ENCODE peak calls at places on chromosomes 6 and 20, in four cellular contexts. E is HepG2, B is GM12878, C is K562. D is an unnamed sample.
A peak's percentile ranks its signal among the peaks of the same experiment; 100 is the strongest.

GRCh38 chr6:166586424-166587156 is at the start of gene RAMACL:
- DNase-seq in E (no peak), B (peak; percentile 52), C (peak; percentile 86), D (peak; percentile 30)

GRCh38 chr20:40494238-40494637 is 194.8 kb downstream of the MAFB start:
- DNase-seq in E (no peak), B (no peak), C (no peak), D (no peak)

GRCh38 chr6:43089467-43089866 is 13.4 kb downstream of the PTK7 start:
- DNase-seq in E (no peak), B (no peak), C (no peak), D (no peak)

GRCh38 chr6:44917430-44917829 is 410.7 kb upstream of the RUNX2 start:
- DNase-seq in E (no peak), B (no peak), C (no peak), D (no peak)

GRCh38 chr6:3307436-3307835 is 48.7 kb downstream of the PSMG4 start:
- DNase-seq in E (no peak), B (no peak), C (no peak), D (no peak)

GRCh38 chr20:44909872-44910689 is at the start of gene PABPC1L:
- DNase-seq in E (peak; percentile 78), B (peak; percentile 13), C (peak; percentile 95), D (peak; percentile 70)

GRCh38 chr6:107466062-107466461 is 6.7 kb upstream of the PDSS2 start:
- DNase-seq in E (no peak), B (no peak), C (no peak), D (no peak)

GRCh38 chr6:157574851-157575424 is 193.9 kb downstream of the ZDHHC14 start:
- DNase-seq in E (no peak), B (no peak), C (no peak), D (no peak)

GRCh38 chr20:22995923-22996322 is 39.2 kb upstream of the SSTR4 start:
- DNase-seq in E (no peak), B (no peak), C (no peak), D (no peak)

GRCh38 chr6:11217360-11218076 is 14.9 kb downstream of the NEDD9 start:
- DNase-seq in E (peak; percentile 79), B (peak; percentile 17), C (no peak), D (peak; percentile 74)

GRCh38 chr6:98769546-98769945 is 64.8 kb upstream of the POU3F2 start:
- DNase-seq in E (peak; percentile 24), B (no peak), C (peak; percentile 42), D (peak; percentile 34)

GRCh38 chr6:12058164-12058926 is 46.2 kb downstream of the HIVEP1 start:
- DNase-seq in E (no peak), B (no peak), C (no peak), D (no peak)

GRCh38 chr6:34056301-34056700 is 89.6 kb downstream of the GRM4 start:
- DNase-seq in E (no peak), B (no peak), C (peak; percentile 91), D (peak; percentile 27)

GRCh38 chr20:24678351-24679106 is 209.1 kb downstream of the SYNDIG1 start:
- DNase-seq in E (no peak), B (no peak), C (no peak), D (no peak)

GRCh38 chr6:129280719-129281118 is 397.8 kb downstream of the LAMA2 start:
- DNase-seq in E (no peak), B (no peak), C (no peak), D (no peak)

GRCh38 chr20:41050361-41051019 is 21.9 kb downstream of the TOP1 start:
- DNase-seq in E (no peak), B (no peak), C (peak; percentile 79), D (no peak)

GRCh38 chr6:112016335-112016734 is 37.6 kb upstream of the CCN6 start:
- DNase-seq in E (no peak), B (no peak), C (no peak), D (no peak)

GRCh38 chr6:111487656-111488055 is 4.6 kb upstream of the REV3L start:
- DNase-seq in E (no peak), B (peak; percentile 83), C (no peak), D (no peak)

GRCh38 chr20:53571555-53572286 is 21.9 kb downstream of the ZNF217 start:
- DNase-seq in E (no peak), B (no peak), C (no peak), D (no peak)

GRCh38 chr6:99297415-99297814 is 52.1 kb downstream of the FAXC start:
- DNase-seq in E (no peak), B (no peak), C (no peak), D (no peak)

GRCh38 chr20:41719151-41719550 is 101.0 kb upstream of the CHD6 start:
- DNase-seq in E (no peak), B (no peak), C (no peak), D (no peak)

GRCh38 chr6:69914015-69914485 is 47.7 kb downstream of the COL19A1 start:
- DNase-seq in E (no peak), B (no peak), C (no peak), D (no peak)

GRCh38 chr6:44615621-44616020 is 228.1 kb downstream of the CDC5L start:
- DNase-seq in E (no peak), B (no peak), C (no peak), D (no peak)

GRCh38 chr20:1242530-1242929 is 16.7 kb downstream of the RAD21L1 start:
- DNase-seq in E (no peak), B (no peak), C (peak; percentile 27), D (no peak)

GRCh38 chr6:2945069-2945452 is 26.3 kb downstream of the SERPINB6 start:
- DNase-seq in E (no peak), B (no peak), C (no peak), D (no peak)

GRCh38 chr6:117280922-117281321 is 15.6 kb downstream of the VGLL2 start:
- DNase-seq in E (peak; percentile 13), B (no peak), C (peak; percentile 35), D (no peak)
- TF ChIP-seq ESRRA in E (no peak), B (no peak), C (no peak), D (no peak)

DNA sequence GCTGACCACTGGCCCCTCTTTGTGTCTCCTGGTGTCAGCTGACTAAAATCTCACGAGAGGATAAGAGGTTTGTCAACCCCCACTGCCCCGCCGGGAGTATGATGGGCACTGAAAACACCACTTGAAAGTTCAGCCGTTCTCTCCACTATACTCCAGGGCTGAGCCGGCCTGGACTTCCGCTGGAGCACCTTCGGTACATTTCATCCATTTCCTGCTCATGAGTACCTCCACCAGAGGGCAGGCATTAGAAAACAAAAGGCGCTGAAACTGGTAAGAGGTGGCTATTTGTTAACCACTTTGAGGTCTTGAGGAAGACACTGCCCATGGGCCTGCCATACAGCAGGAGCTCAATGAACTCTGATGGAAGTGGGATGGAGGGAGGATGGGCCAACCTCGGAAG is 17.9 kb upstream of the ANKRD60 start:
- DNase-seq in E (peak; percentile 61), B (no peak), C (no peak), D (peak; percentile 25)
- TF ChIP-seq USF2 in E (no peak), B (no peak), C (no peak), D (no peak)

GRCh38 chr20:57713951-57714350 is 4.1 kb upstream of the PMEPA1 start:
- DNase-seq in E (no peak), B (no peak), C (no peak), D (no peak)
- H3K4me1 ChIP-seq in E (no peaks in the 10 kb centered on the region), B (no peaks in the 10 kb centered on the region), C (peaks cover 22% of the 10 kb centered on the region), D (peaks cover 68% of the 10 kb centered on the region)

DNA sequence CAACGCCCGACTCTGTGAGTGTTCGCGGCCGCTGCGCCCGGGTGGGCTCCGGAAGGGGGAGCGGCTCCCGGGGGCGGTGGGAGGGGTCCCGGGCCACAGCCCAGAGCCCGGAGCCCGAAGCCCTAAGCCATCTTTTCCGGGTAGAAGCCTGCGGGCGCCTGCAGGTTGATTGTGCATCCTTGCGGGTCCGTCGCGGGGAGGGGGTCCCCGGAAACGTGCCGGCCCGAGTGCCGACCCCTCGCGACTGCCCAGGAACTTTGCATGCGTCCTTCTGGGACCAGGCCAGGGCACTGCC is 413 bp downstream of the PTPRA start:
- DNase-seq in E (peak; percentile 55), B (no peak), C (no peak), D (peak; percentile 35)
- TF ChIP-seq ESRRA in E (no peak), B (no peak), C (no peak), D (no peak)

GRCh38 chr20:63702751-63703470 is 4.9 kb downstream of the ARFRP1 start:
- DNase-seq in E (no peak), B (no peak), C (peak; percentile 3), D (no peak)
- TF ChIP-seq USF2 in E (no peak), B (no peak), C (no peak), D (no peak)

GRCh38 chr20:51840865-51841264 is 38.5 kb upstream of the SALL4 start:
- DNase-seq in E (no peak), B (no peak), C (no peak), D (no peak)
- H3K4me1 ChIP-seq in E (no peaks in the 10 kb centered on the region), B (no peaks in the 10 kb centered on the region), C (no peaks in the 10 kb centered on the region), D (no peaks in the 10 kb centered on the region)

DNA sequence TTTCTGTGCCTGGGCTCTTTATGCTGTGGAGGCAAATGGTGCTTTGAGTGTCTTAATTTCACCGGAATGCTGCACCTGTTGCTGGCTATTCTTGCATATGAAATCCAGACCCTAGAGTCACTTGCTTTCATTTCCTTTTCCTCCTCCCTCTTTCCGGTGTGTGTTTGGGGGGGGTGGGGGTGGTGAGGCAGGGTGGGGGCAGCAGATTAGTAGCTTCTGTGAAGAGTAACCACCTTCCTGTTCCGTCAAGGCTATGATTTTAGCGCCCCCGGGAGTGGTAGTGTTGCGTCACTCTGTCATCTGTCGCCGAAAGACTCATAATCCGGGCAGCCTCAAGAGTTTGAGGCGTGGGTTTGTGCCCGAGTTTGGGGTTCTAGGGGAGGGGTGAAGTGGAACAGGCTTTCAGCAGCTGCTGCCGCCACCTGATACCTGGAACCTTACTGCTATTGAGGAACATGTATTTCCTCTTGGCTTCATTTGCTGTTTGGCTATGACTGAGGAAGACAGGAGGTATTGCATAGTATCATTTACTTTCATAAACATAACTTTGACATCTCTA is 49.1 kb downstream of the UTRN start:
- DNase-seq in E (no peak), B (no peak), C (no peak), D (no peak)
- TF ChIP-seq ESRRA in E (no peak), B (no peak), C (no peak), D (no peak)

DNA sequence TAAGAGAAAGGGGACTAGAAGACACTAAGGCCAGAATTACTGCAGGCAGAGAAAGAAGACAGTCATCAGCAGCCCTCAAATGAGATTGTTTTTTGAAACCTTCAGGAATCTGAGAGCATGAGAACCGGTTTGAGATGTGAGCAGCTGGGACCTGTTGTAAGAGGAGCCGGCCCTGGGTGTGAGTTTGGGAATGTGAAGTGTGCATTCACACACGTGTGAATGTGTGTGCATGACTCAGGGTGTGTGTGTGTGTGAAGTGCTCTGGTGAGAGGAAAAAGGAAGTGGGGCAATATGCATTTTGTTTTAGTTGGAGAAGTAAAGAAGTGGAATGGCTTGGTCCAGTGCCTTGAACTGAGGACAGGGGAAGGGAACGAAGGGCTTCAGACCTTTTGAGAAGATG is 4.3 kb downstream of the SCUBE3 start:
- DNase-seq in E (no peak), B (no peak), C (no peak), D (no peak)
- TF ChIP-seq USF2 in E (no peak), B (no peak), C (no peak), D (no peak)

D was measured in A549.